ENCODE peak calls at places on chromosomes 6 and 20, in ten cellular contexts. I is sigmoid colon, T is SK-N-SH, A is esophagus muscularis mucosa, Z is HepG2, Y is transverse colon, O is stomach, S is GM12878, X is H1, R is K562. C is an unnamed sample.

GRCh38 chr6:154705471-154706113 is 27.6 kb upstream of the SCAF8 start:
- DNase-seq in I (no peak), T (no peak), A (no peak), Z (no peak), Y (no peak), O (no peak), S (no peak), X (no peak), R (no peak), C (no peak)

GRCh38 chr6:15621203-15622044 is 41.4 kb downstream of the DTNBP1 start:
- DNase-seq in I (peak), T (peak), A (no peak), Z (no peak), Y (peak), O (peak), S (peak), X (no peak), R (peak), C (no peak)

GRCh38 chr20:44429017-44429339 is 46.7 kb upstream of the TTPAL start:
- DNase-seq in I (no peak), T (no peak), A (no peak), Z (no peak), Y (no peak), O (no peak), S (no peak), X (no peak), R (no peak), C (no peak)

GRCh38 chr20:1327241-1327653 is 1.7 kb downstream of the SDCBP2 start:
- DNase-seq in I (peak), T (no peak), A (peak), Z (no peak), Y (peak), O (no peak), S (no peak), X (peak), R (no peak), C (peak)

GRCh38 chr6:13278991-13279390 is 49.3 kb downstream of the TBC1D7 start:
- DNase-seq in I (no peak), T (no peak), A (no peak), Z (no peak), Y (no peak), O (no peak), S (no peak), X (no peak), R (no peak), C (no peak)

GRCh38 chr6:151209071-151209831 is 30.5 kb upstream of the AKAP12 start:
- DNase-seq in I (no peak), T (peak), A (no peak), Z (peak), Y (no peak), O (no peak), S (no peak), X (no peak), R (no peak), C (no peak)

GRCh38 chr20:17315491-17316231 is 88.8 kb downstream of the PCSK2 start:
- DNase-seq in I (no peak), T (no peak), A (no peak), Z (peak), Y (no peak), O (no peak), S (no peak), X (no peak), R (no peak), C (no peak)

GRCh38 chr6:6414946-6415345 is 94.5 kb upstream of the F13A1 start:
- DNase-seq in I (no peak), T (no peak), A (no peak), Z (no peak), Y (no peak), O (no peak), S (no peak), X (no peak), R (no peak), C (no peak)

GRCh38 chr6:1576711-1577110 is 33.0 kb upstream of the FOXC1 start:
- DNase-seq in I (no peak), T (no peak), A (peak), Z (no peak), Y (no peak), O (no peak), S (no peak), X (no peak), R (no peak), C (no peak)

GRCh38 chr6:13538084-13538483 is 36.3 kb upstream of the SIRT5 start:
- DNase-seq in I (no peak), T (peak), A (no peak), Z (peak), Y (no peak), O (no peak), S (no peak), X (no peak), R (peak), C (no peak)

GRCh38 chr6:149823013-149823412 is 41.1 kb downstream of the LRP11 start:
- DNase-seq in I (no peak), T (no peak), A (no peak), Z (no peak), Y (no peak), O (no peak), S (no peak), X (no peak), R (no peak), C (no peak)

GRCh38 chr6:70080443-70081062 is 214.2 kb downstream of the COL19A1 start:
- DNase-seq in I (no peak), T (no peak), A (no peak), Z (no peak), Y (no peak), O (no peak), S (no peak), X (no peak), R (no peak), C (no peak)

GRCh38 chr20:38581013-38581412 is at the start of gene ADIG:
- DNase-seq in I (no peak), T (no peak), A (no peak), Z (peak), Y (no peak), O (no peak), S (no peak), X (no peak), R (no peak), C (no peak)

GRCh38 chr6:90472716-90473115 is 114.2 kb downstream of the MAP3K7 start:
- DNase-seq in I (no peak), T (no peak), A (no peak), Z (no peak), Y (no peak), O (no peak), S (no peak), X (no peak), R (no peak), C (no peak)

GRCh38 chr6:134511984-134512383 is 194.1 kb upstream of the SGK1 start:
- DNase-seq in I (no peak), T (no peak), A (no peak), Z (no peak), Y (no peak), O (no peak), S (no peak), X (no peak), R (no peak), C (no peak)

GRCh38 chr6:82416346-82416745 is 52.7 kb downstream of the TPBG start:
- DNase-seq in I (no peak), T (no peak), A (no peak), Z (no peak), Y (no peak), O (no peak), S (no peak), X (no peak), R (no peak), C (no peak)

GRCh38 chr20:8690074-8690473 is 378.8 kb upstream of the PLCB4 start:
- DNase-seq in I (no peak), T (no peak), A (no peak), Z (no peak), Y (no peak), O (no peak), S (no peak), X (no peak), R (no peak), C (no peak)

GRCh38 chr20:8399963-8400362 is 267.9 kb downstream of the PLCB1 start:
- DNase-seq in I (no peak), T (no peak), A (no peak), Z (no peak), Y (no peak), O (no peak), S (peak), X (no peak), R (no peak), C (no peak)

GRCh38 chr6:36853325-36853724 is 14.1 kb upstream of the CPNE5 start:
- DNase-seq in I (peak), T (no peak), A (no peak), Z (no peak), Y (no peak), O (no peak), S (no peak), X (no peak), R (no peak), C (no peak)

GRCh38 chr6:10395171-10395945 is 19.5 kb downstream of the TFAP2A start:
- DNase-seq in I (no peak), T (no peak), A (no peak), Z (no peak), Y (no peak), O (no peak), S (no peak), X (no peak), R (no peak), C (no peak)

GRCh38 chr6:108793449-108794134 is 54.6 kb upstream of the ARMC2 start:
- DNase-seq in I (no peak), T (peak), A (no peak), Z (peak), Y (no peak), O (no peak), S (no peak), X (no peak), R (no peak), C (no peak)
- TF ChIP-seq EP300 in I (no peak), T (peak), A (no peak), Z (peak), Y (no peak), O (no peak), S (no peak), X (no peak), R (no peak), C (no peak)

DNA sequence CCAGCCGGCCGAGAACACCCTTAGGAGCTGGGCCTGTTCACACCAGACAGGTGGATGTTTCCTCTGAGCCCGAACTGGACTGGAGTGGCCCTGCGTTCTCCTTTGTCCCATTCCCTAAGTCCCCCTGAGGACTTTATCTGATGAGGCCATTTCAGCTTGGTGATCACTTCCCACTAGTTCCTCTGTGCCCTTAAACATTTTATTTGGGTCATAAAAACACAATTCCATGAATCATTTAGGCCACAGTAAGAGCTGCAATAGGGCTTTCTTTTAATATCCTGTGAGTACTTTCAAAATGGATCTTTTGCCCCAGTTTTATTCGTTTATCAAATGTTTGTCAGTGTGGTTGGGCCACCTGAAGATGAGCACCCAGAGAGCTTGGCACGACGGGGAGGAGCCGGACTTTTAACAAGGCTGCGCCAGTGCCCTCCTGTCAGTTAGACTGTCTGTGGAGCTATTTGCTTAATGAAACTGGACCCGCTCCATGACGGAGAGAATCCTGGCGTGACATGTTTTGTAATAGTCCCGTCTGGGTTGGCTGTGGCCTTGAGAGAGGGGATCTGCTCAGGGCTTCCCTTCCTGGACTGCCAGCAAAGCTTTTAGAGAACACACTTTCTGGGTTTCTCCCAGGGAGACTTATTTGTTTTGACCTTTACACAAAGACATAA is 53.5 kb downstream of the ZDHHC14 start:
- DNase-seq in I (no peak), T (no peak), A (no peak), Z (peak), Y (peak), O (no peak), S (no peak), X (no peak), R (no peak), C (no peak)
- TF ChIP-seq POLR2AphosphoS5 in I (no peak), T (no peak), A (no peak), Z (no peak), Y (no peak), O (no peak), S (no peak), X (no peak), R (no peak), C (no peak)

GRCh38 chr6:169250660-169251059 is 3.0 kb downstream of the THBS2 start:
- DNase-seq in I (peak), T (no peak), A (no peak), Z (no peak), Y (no peak), O (peak), S (no peak), X (no peak), R (no peak), C (peak)
- TF ChIP-seq EP300 in I (no peak), T (no peak), A (no peak), Z (no peak), Y (no peak), O (no peak), S (no peak), X (no peak), R (no peak), C (no peak)

GRCh38 chr6:43506667-43507471 is 3.3 kb downstream of the LRRC73 start:
- DNase-seq in I (peak), T (peak), A (peak), Z (peak), Y (peak), O (peak), S (peak), X (peak), R (peak), C (peak)
- TF ChIP-seq POLR2AphosphoS5 in I (no peak), T (no peak), A (no peak), Z (peak), Y (no peak), O (no peak), S (no peak), X (no peak), R (no peak), C (no peak)